ENCODE peak calls at places on chromosomes 3 and 15, in ten cellular contexts. X is pancreas; Y is NCI-H748 treated with DMSO at 0.1 percent for 48 hours; O is non-pigmented ciliary epithelial cell; U is stimulated activated CD4-positive, alpha-beta T cell treated with anti-CD3 and anti-CD28 coated beads, Interleukin-12 subunit alpha, Interleukin-12 subunit beta, amount 100 ng/mL, for 48 hours; Q is HTR-8/SVneo; V is AG09309; C is IMR-90; Z is cerebellar cortex; W is mesendoderm. S is an unnamed sample.

GRCh38 chr3:107543666-107544065 is 20.9 kb downstream of the BBX start:
- DNase-seq in X (no peak), Y (peak; percentile 8), O (no peak), U (no peak), Q (no peak), V (no peak), C (no peak), Z (peak; percentile 16), W (peak; percentile 23), S (no peak)

GRCh38 chr15:92005154-92005553 is 151.6 kb downstream of the SLCO3A1 start:
- DNase-seq in X (no peak), Y (peak; percentile 21), O (no peak), U (no peak), Q (no peak), V (no peak), C (no peak), Z (no peak), W (peak; percentile 25), S (no peak)

GRCh38 chr3:118199044-118199443 is 835.6 kb downstream of the IGSF11 start:
- DNase-seq in X (no peak), Y (no peak), O (no peak), U (no peak), Q (no peak), V (no peak), C (no peak), Z (no peak), W (no peak), S (no peak)

GRCh38 chr3:62201438-62202035 is 171.8 kb downstream of the FEZF2 start:
- DNase-seq in X (no peak), Y (peak; percentile 27), O (peak; percentile 6), U (no peak), Q (peak; percentile 38), V (peak; percentile 13), C (peak; percentile 51), Z (peak; percentile 47), W (no peak), S (no peak)

GRCh38 chr3:179885950-179886349 is 150.8 kb downstream of the PEX5L start:
- DNase-seq in X (no peak), Y (no peak), O (no peak), U (no peak), Q (no peak), V (no peak), C (no peak), Z (no peak), W (no peak), S (no peak)

GRCh38 chr3:185552358-185552877 is at the start of gene LIPH:
- DNase-seq in X (no peak), Y (no peak), O (no peak), U (no peak), Q (peak; percentile 45), V (no peak), C (peak; percentile 30), Z (no peak), W (peak; percentile 75), S (no peak)

GRCh38 chr3:130876594-130876993 is 17.3 kb upstream of the ATP2C1 start:
- DNase-seq in X (no peak), Y (no peak), O (no peak), U (no peak), Q (no peak), V (no peak), C (no peak), Z (no peak), W (no peak), S (no peak)

GRCh38 chr3:94532951-94533350 is 470.1 kb downstream of the NSUN3 start:
- DNase-seq in X (no peak), Y (no peak), O (no peak), U (no peak), Q (no peak), V (no peak), C (no peak), Z (peak; percentile 57), W (no peak), S (no peak)

GRCh38 chr15:41115652-41116115 is 396 bp downstream of the INO80 start:
- DNase-seq in X (peak; percentile 69), Y (no peak), O (no peak), U (peak; percentile 65), Q (peak; percentile 41), V (no peak), C (peak; percentile 48), Z (peak; percentile 49), W (peak; percentile 79), S (no peak)

GRCh38 chr15:48566669-48567068 is 78.8 kb downstream of the FBN1 start:
- DNase-seq in X (no peak), Y (no peak), O (no peak), U (no peak), Q (no peak), V (no peak), C (peak; percentile 65), Z (no peak), W (no peak), S (no peak)